ENCODE peak calls at places on chromosomes 3 and 15, in four cellular contexts. One of them, this sample, is unnamed. For H3K36me3, the result is how much of the 10 kb centered on the place peaks cover.

GRCh38 chr3:100455841-100456550 is 36.4 kb upstream of the TMEM45A start:
- DNase-seq in ovary: no peak
- DNase-seq in naive thymus-derived CD4-positive, alpha-beta T cell: no peak
- DNase-seq in ascending aorta: no peak
- DNase-seq in this sample: no peak

GRCh38 chr3:96977671-96978070 is 163.3 kb downstream of the EPHA6 start:
- DNase-seq in ovary: no peak
- DNase-seq in naive thymus-derived CD4-positive, alpha-beta T cell: no peak
- DNase-seq in ascending aorta: no peak
- DNase-seq in this sample: no peak

GRCh38 chr15:63146684-63147083 is 10.6 kb downstream of the RPS27L start:
- DNase-seq in ovary: no peak
- DNase-seq in naive thymus-derived CD4-positive, alpha-beta T cell: no peak
- DNase-seq in ascending aorta: no peak
- DNase-seq in this sample: no peak

GRCh38 chr15:62494144-62494543 is 329.1 kb upstream of the C2CD4B start:
- DNase-seq in ovary: no peak
- DNase-seq in naive thymus-derived CD4-positive, alpha-beta T cell: no peak
- DNase-seq in ascending aorta: no peak
- DNase-seq in this sample: no peak

GRCh38 chr3:156483961-156484787 is 70.7 kb downstream of the SSR3 start:
- DNase-seq in ovary: no peak
- DNase-seq in naive thymus-derived CD4-positive, alpha-beta T cell: peak
- DNase-seq in ascending aorta: no peak
- DNase-seq in this sample: peak

GRCh38 chr3:183085634-183086390 is 13.5 kb downstream of the MCCC1 start:
- DNase-seq in ovary: no peak
- DNase-seq in naive thymus-derived CD4-positive, alpha-beta T cell: no peak
- DNase-seq in ascending aorta: no peak
- DNase-seq in this sample: no peak

GRCh38 chr15:84552896-84553295 is 47.9 kb upstream of the ZSCAN2 start:
- DNase-seq in ovary: no peak
- DNase-seq in naive thymus-derived CD4-positive, alpha-beta T cell: no peak
- DNase-seq in ascending aorta: no peak
- DNase-seq in this sample: no peak

GRCh38 chr15:94387854-94388441 is 156.6 kb downstream of the MCTP2 start:
- DNase-seq in ovary: no peak
- DNase-seq in naive thymus-derived CD4-positive, alpha-beta T cell: no peak
- DNase-seq in ascending aorta: no peak
- DNase-seq in this sample: peak

GRCh38 chr3:119433613-119434325 is 29.6 kb downstream of the TMEM39A start:
- DNase-seq in ovary: no peak
- DNase-seq in naive thymus-derived CD4-positive, alpha-beta T cell: no peak
- DNase-seq in ascending aorta: no peak
- DNase-seq in this sample: no peak
- H3K36me3 ChIP-seq in ovary: under half
- H3K36me3 ChIP-seq in naive thymus-derived CD4-positive, alpha-beta T cell: under half
- H3K36me3 ChIP-seq in ascending aorta: half or more
- H3K36me3 ChIP-seq in this sample: half or more

GRCh38 chr3:55405436-55405835 is 81.7 kb downstream of the WNT5A start:
- DNase-seq in ovary: no peak
- DNase-seq in naive thymus-derived CD4-positive, alpha-beta T cell: no peak
- DNase-seq in ascending aorta: no peak
- DNase-seq in this sample: no peak

GRCh38 chr3:55408193-55408826 is 78.8 kb downstream of the WNT5A start:
- DNase-seq in ovary: no peak
- DNase-seq in naive thymus-derived CD4-positive, alpha-beta T cell: no peak
- DNase-seq in ascending aorta: no peak
- DNase-seq in this sample: no peak

GRCh38 chr3:55407426-55407820 is 79.7 kb downstream of the WNT5A start:
- DNase-seq in ovary: no peak
- DNase-seq in naive thymus-derived CD4-positive, alpha-beta T cell: no peak
- DNase-seq in ascending aorta: no peak
- DNase-seq in this sample: no peak

GRCh38 chr3:55409802-55410201 is 77.3 kb downstream of the WNT5A start:
- DNase-seq in ovary: no peak
- DNase-seq in naive thymus-derived CD4-positive, alpha-beta T cell: no peak
- DNase-seq in ascending aorta: no peak
- DNase-seq in this sample: no peak

DNA sequence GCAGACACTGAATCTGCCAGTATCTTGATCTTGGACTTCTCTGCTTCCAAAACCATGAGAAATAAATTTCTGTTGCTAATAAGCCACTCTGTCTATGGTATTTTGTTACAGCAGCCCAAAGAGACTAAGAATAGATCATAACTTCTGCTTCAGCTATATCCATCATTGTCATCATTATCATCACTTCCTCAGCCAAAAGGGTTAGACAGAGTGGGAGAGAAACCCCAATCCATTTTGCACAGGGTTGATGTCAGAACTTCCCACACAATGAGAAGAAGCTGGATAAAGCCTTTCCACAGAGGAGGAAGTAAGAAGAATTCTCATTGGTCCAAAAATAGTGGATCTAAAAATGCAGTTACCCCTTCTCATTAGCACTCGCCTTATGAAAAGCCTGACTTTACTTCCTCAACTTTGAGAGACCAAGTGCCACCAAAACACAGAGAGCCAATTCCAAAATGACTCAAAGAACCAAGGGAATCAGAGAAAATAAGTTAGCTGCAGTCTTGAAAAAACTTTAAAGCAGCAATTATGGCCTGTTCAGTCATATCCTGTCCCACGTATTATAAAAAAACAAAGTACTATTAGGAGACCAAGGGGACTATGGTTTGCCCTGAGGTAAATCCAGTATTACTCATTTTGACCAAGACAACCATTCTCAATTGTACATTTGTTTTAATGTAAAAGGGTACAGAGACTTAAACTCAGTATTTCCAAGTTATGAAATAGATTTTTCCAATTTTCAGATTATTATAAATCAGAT is 80.3 kb downstream of the WNT5A start:
- DNase-seq in ovary: no peak
- DNase-seq in naive thymus-derived CD4-positive, alpha-beta T cell: no peak
- DNase-seq in ascending aorta: no peak
- DNase-seq in this sample: no peak
- H3K4me3 ChIP-seq in ovary: no peak
- H3K4me3 ChIP-seq in naive thymus-derived CD4-positive, alpha-beta T cell: no peak
- H3K4me3 ChIP-seq in ascending aorta: no peak
- H3K4me3 ChIP-seq in this sample: no peak

GRCh38 chr3:47002490-47003410 is 23.3 kb downstream of the NBEAL2 start:
- DNase-seq in ovary: no peak
- DNase-seq in naive thymus-derived CD4-positive, alpha-beta T cell: no peak
- DNase-seq in ascending aorta: no peak
- DNase-seq in this sample: no peak
- H3K36me3 ChIP-seq in ovary: under half
- H3K36me3 ChIP-seq in naive thymus-derived CD4-positive, alpha-beta T cell: under half
- H3K36me3 ChIP-seq in ascending aorta: under half
- H3K36me3 ChIP-seq in this sample: half or more

GRCh38 chr3:127823590-127823857 is 1.2 kb upstream of the MGLL start:
- DNase-seq in ovary: no peak
- DNase-seq in naive thymus-derived CD4-positive, alpha-beta T cell: no peak
- DNase-seq in ascending aorta: no peak
- DNase-seq in this sample: no peak
- H3K4me3 ChIP-seq in ovary: peak
- H3K4me3 ChIP-seq in naive thymus-derived CD4-positive, alpha-beta T cell: no peak
- H3K4me3 ChIP-seq in ascending aorta: peak
- H3K4me3 ChIP-seq in this sample: peak